ENCODE peak calls at places on chromosomes 5 and 9, in seven cellular contexts. One of them, this sample, is unnamed.

GRCh38 chr5:160423025-160423554 is 1.4 kb downstream of the PTTG1 start:
- DNase-seq in lower lobe of right lung: no peak
- DNase-seq in fibroblast of lung: no peak
- DNase-seq in HCT116: no peak
- DNase-seq in WERI-Rb-1: no peak
- DNase-seq in endodermal cell: no peak
- DNase-seq in A549: no peak
- DNase-seq in this sample: no peak

GRCh38 chr5:54725391-54726280 is 208.1 kb downstream of the SNX18 start:
- DNase-seq in lower lobe of right lung: no peak
- DNase-seq in fibroblast of lung: no peak
- DNase-seq in HCT116: no peak
- DNase-seq in WERI-Rb-1: no peak
- DNase-seq in endodermal cell: no peak
- DNase-seq in A549: no peak
- DNase-seq in this sample: no peak

GRCh38 chr5:177270653-177271052 is 32.9 kb downstream of the RAB24 start:
- DNase-seq in lower lobe of right lung: no peak
- DNase-seq in fibroblast of lung: no peak
- DNase-seq in HCT116: no peak
- DNase-seq in WERI-Rb-1: no peak
- DNase-seq in endodermal cell: no peak
- DNase-seq in A549: no peak
- DNase-seq in this sample: no peak

GRCh38 chr5:145965804-145966203 is 29.4 kb downstream of the SH3RF2 start:
- DNase-seq in lower lobe of right lung: no peak
- DNase-seq in fibroblast of lung: no peak
- DNase-seq in HCT116: no peak
- DNase-seq in WERI-Rb-1: no peak
- DNase-seq in endodermal cell: no peak
- DNase-seq in A549: no peak
- DNase-seq in this sample: no peak

GRCh38 chr9:14531424-14532269 is 161.6 kb downstream of the ZDHHC21 start:
- DNase-seq in lower lobe of right lung: no peak
- DNase-seq in fibroblast of lung: no peak
- DNase-seq in HCT116: no peak
- DNase-seq in WERI-Rb-1: no peak
- DNase-seq in endodermal cell: no peak
- DNase-seq in A549: no peak
- DNase-seq in this sample: no peak

GRCh38 chr9:82332018-82332773 is 343.6 kb downstream of the SPATA31D1 start:
- DNase-seq in lower lobe of right lung: no peak
- DNase-seq in fibroblast of lung: peak
- DNase-seq in HCT116: no peak
- DNase-seq in WERI-Rb-1: no peak
- DNase-seq in endodermal cell: no peak
- DNase-seq in A549: peak
- DNase-seq in this sample: no peak

GRCh38 chr9:38682713-38683112 is 37.2 kb downstream of the FAM240B start:
- DNase-seq in lower lobe of right lung: no peak
- DNase-seq in fibroblast of lung: peak
- DNase-seq in HCT116: peak
- DNase-seq in WERI-Rb-1: no peak
- DNase-seq in endodermal cell: peak
- DNase-seq in A549: peak
- DNase-seq in this sample: no peak

GRCh38 chr5:179195561-179196419 is 135.6 kb downstream of the ZNF354C start:
- DNase-seq in lower lobe of right lung: peak
- DNase-seq in fibroblast of lung: peak
- DNase-seq in HCT116: no peak
- DNase-seq in WERI-Rb-1: no peak
- DNase-seq in endodermal cell: no peak
- DNase-seq in A549: no peak
- DNase-seq in this sample: no peak

GRCh38 chr9:82673904-82674303 is 389.0 kb downstream of the RASEF start:
- DNase-seq in lower lobe of right lung: no peak
- DNase-seq in fibroblast of lung: no peak
- DNase-seq in HCT116: no peak
- DNase-seq in WERI-Rb-1: no peak
- DNase-seq in endodermal cell: no peak
- DNase-seq in A549: no peak
- DNase-seq in this sample: no peak

GRCh38 chr5:72604111-72604792 is 97.0 kb upstream of the ZNF366 start:
- DNase-seq in lower lobe of right lung: no peak
- DNase-seq in fibroblast of lung: peak
- DNase-seq in HCT116: no peak
- DNase-seq in WERI-Rb-1: no peak
- DNase-seq in endodermal cell: no peak
- DNase-seq in A549: no peak
- DNase-seq in this sample: no peak

GRCh38 chr5:178205010-178205748 is 846 bp downstream of the HNRNPAB start:
- DNase-seq in lower lobe of right lung: peak
- DNase-seq in fibroblast of lung: peak
- DNase-seq in HCT116: no peak
- DNase-seq in WERI-Rb-1: peak
- DNase-seq in endodermal cell: peak
- DNase-seq in A549: peak
- DNase-seq in this sample: peak

GRCh38 chr9:124078641-124079040 is 67.1 kb downstream of the LHX2 start:
- DNase-seq in lower lobe of right lung: no peak
- DNase-seq in fibroblast of lung: peak
- DNase-seq in HCT116: no peak
- DNase-seq in WERI-Rb-1: no peak
- DNase-seq in endodermal cell: no peak
- DNase-seq in A549: peak
- DNase-seq in this sample: no peak

GRCh38 chr9:105877719-105878118 is 183.4 kb downstream of the TMEM38B start:
- DNase-seq in lower lobe of right lung: no peak
- DNase-seq in fibroblast of lung: no peak
- DNase-seq in HCT116: no peak
- DNase-seq in WERI-Rb-1: no peak
- DNase-seq in endodermal cell: peak
- DNase-seq in A549: no peak
- DNase-seq in this sample: no peak

GRCh38 chr9:20863910-20864309 is 167.5 kb downstream of the HACD4 start:
- DNase-seq in lower lobe of right lung: no peak
- DNase-seq in fibroblast of lung: no peak
- DNase-seq in HCT116: no peak
- DNase-seq in WERI-Rb-1: no peak
- DNase-seq in endodermal cell: no peak
- DNase-seq in A549: no peak
- DNase-seq in this sample: no peak

GRCh38 chr9:120326076-120326693 is 253.8 kb downstream of the CDK5RAP2 start:
- DNase-seq in lower lobe of right lung: no peak
- DNase-seq in fibroblast of lung: no peak
- DNase-seq in HCT116: no peak
- DNase-seq in WERI-Rb-1: no peak
- DNase-seq in endodermal cell: no peak
- DNase-seq in A549: no peak
- DNase-seq in this sample: no peak

GRCh38 chr5:153372433-153373167 is 117.9 kb upstream of the GRIA1 start:
- DNase-seq in lower lobe of right lung: no peak
- DNase-seq in fibroblast of lung: no peak
- DNase-seq in HCT116: no peak
- DNase-seq in WERI-Rb-1: no peak
- DNase-seq in endodermal cell: no peak
- DNase-seq in A549: no peak
- DNase-seq in this sample: no peak

GRCh38 chr5:55102345-55102744 is at the start of gene GZMA:
- DNase-seq in lower lobe of right lung: no peak
- DNase-seq in fibroblast of lung: no peak
- DNase-seq in HCT116: no peak
- DNase-seq in WERI-Rb-1: no peak
- DNase-seq in endodermal cell: no peak
- DNase-seq in A549: no peak
- DNase-seq in this sample: no peak

GRCh38 chr5:34452170-34452828 is 203.8 kb upstream of the RAI14 start:
- DNase-seq in lower lobe of right lung: no peak
- DNase-seq in fibroblast of lung: peak
- DNase-seq in HCT116: peak
- DNase-seq in WERI-Rb-1: no peak
- DNase-seq in endodermal cell: peak
- DNase-seq in A549: no peak
- DNase-seq in this sample: no peak

GRCh38 chr9:127883959-127884358 is 6.5 kb upstream of the AK1 start:
- DNase-seq in lower lobe of right lung: no peak
- DNase-seq in fibroblast of lung: no peak
- DNase-seq in HCT116: no peak
- DNase-seq in WERI-Rb-1: no peak
- DNase-seq in endodermal cell: no peak
- DNase-seq in A549: no peak
- DNase-seq in this sample: no peak

GRCh38 chr5:147168578-147169327 is 66.1 kb upstream of the STK32A start:
- DNase-seq in lower lobe of right lung: no peak
- DNase-seq in fibroblast of lung: peak
- DNase-seq in HCT116: no peak
- DNase-seq in WERI-Rb-1: no peak
- DNase-seq in endodermal cell: peak
- DNase-seq in A549: no peak
- DNase-seq in this sample: no peak

GRCh38 chr5:8993031-8993430 is 552.8 kb downstream of the SEMA5A start:
- DNase-seq in lower lobe of right lung: no peak
- DNase-seq in fibroblast of lung: peak
- DNase-seq in HCT116: no peak
- DNase-seq in WERI-Rb-1: no peak
- DNase-seq in endodermal cell: no peak
- DNase-seq in A549: no peak
- DNase-seq in this sample: no peak

GRCh38 chr9:137975936-137976565 is 98.5 kb downstream of the CACNA1B start:
- DNase-seq in lower lobe of right lung: peak
- DNase-seq in fibroblast of lung: no peak
- DNase-seq in HCT116: no peak
- DNase-seq in WERI-Rb-1: no peak
- DNase-seq in endodermal cell: no peak
- DNase-seq in A549: no peak
- DNase-seq in this sample: no peak

GRCh38 chr5:108728566-108729305 is 19.0 kb upstream of the FER start:
- DNase-seq in lower lobe of right lung: no peak
- DNase-seq in fibroblast of lung: peak
- DNase-seq in HCT116: no peak
- DNase-seq in WERI-Rb-1: no peak
- DNase-seq in endodermal cell: no peak
- DNase-seq in A549: no peak
- DNase-seq in this sample: peak

GRCh38 chr5:62671479-62671878 is 92.9 kb downstream of the LRRC70 start:
- DNase-seq in lower lobe of right lung: no peak
- DNase-seq in fibroblast of lung: no peak
- DNase-seq in HCT116: no peak
- DNase-seq in WERI-Rb-1: no peak
- DNase-seq in endodermal cell: no peak
- DNase-seq in A549: no peak
- DNase-seq in this sample: no peak
- TF ChIP-seq CTCF in lower lobe of right lung: no peak
- TF ChIP-seq CTCF in fibroblast of lung: no peak
- TF ChIP-seq CTCF in HCT116: no peak
- TF ChIP-seq CTCF in WERI-Rb-1: no peak
- TF ChIP-seq CTCF in endodermal cell: no peak
- TF ChIP-seq CTCF in A549: no peak
- TF ChIP-seq CTCF in this sample: no peak

DNA sequence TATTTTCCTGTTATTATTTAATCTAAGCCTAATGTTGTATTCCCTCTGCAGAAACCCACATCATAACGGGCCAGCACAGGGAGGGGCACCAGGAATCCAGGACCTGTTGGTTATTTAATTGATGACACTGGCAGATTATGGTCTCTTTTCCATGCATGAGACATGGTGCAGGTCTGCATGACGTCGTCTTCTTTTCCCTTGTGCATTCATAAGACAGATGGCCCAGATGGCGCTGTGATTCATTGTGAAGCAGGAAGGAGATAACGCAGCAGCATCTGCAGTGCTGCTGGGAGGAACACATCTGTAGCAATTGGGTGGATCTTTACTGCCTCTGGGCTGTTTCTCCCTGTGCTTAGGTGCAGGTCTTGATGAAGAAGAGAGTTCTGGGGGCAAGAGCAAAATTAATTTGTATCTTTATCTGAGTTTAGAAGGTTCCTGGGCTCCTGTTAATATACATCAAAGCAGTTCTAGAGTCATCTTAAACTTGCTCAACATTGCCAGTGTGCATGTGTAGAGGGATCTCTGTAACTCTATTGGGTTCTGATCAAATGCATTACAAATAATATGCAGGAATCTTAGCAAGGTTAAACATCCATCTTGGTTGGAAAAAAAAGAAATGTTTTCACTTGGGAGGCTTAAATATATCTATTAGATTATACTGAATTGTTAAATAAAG is 176.1 kb downstream of the PCSK1 start:
- DNase-seq in lower lobe of right lung: no peak
- DNase-seq in fibroblast of lung: peak
- DNase-seq in HCT116: peak
- DNase-seq in WERI-Rb-1: peak
- DNase-seq in endodermal cell: no peak
- DNase-seq in A549: peak
- DNase-seq in this sample: no peak
- TF ChIP-seq CTCF in lower lobe of right lung: no peak
- TF ChIP-seq CTCF in fibroblast of lung: no peak
- TF ChIP-seq CTCF in HCT116: peak
- TF ChIP-seq CTCF in WERI-Rb-1: peak
- TF ChIP-seq CTCF in endodermal cell: no peak
- TF ChIP-seq CTCF in A549: peak
- TF ChIP-seq CTCF in this sample: no peak

GRCh38 chr5:52947208-52947607 is 41.9 kb upstream of the ITGA2 start:
- DNase-seq in lower lobe of right lung: no peak
- DNase-seq in fibroblast of lung: no peak
- DNase-seq in HCT116: no peak
- DNase-seq in WERI-Rb-1: no peak
- DNase-seq in endodermal cell: no peak
- DNase-seq in A549: no peak
- DNase-seq in this sample: no peak

GRCh38 chr5:52950686-52951085 is 38.5 kb upstream of the ITGA2 start:
- DNase-seq in lower lobe of right lung: no peak
- DNase-seq in fibroblast of lung: no peak
- DNase-seq in HCT116: no peak
- DNase-seq in WERI-Rb-1: no peak
- DNase-seq in endodermal cell: no peak
- DNase-seq in A549: no peak
- DNase-seq in this sample: no peak

GRCh38 chr5:52945040-52945439 is 44.1 kb upstream of the ITGA2 start:
- DNase-seq in lower lobe of right lung: no peak
- DNase-seq in fibroblast of lung: no peak
- DNase-seq in HCT116: no peak
- DNase-seq in WERI-Rb-1: no peak
- DNase-seq in endodermal cell: no peak
- DNase-seq in A549: no peak
- DNase-seq in this sample: no peak

GRCh38 chr5:52947851-52948250 is 41.3 kb upstream of the ITGA2 start:
- DNase-seq in lower lobe of right lung: no peak
- DNase-seq in fibroblast of lung: no peak
- DNase-seq in HCT116: no peak
- DNase-seq in WERI-Rb-1: no peak
- DNase-seq in endodermal cell: no peak
- DNase-seq in A549: no peak
- DNase-seq in this sample: no peak

GRCh38 chr5:52948418-52949076 is 40.6 kb upstream of the ITGA2 start:
- DNase-seq in lower lobe of right lung: no peak
- DNase-seq in fibroblast of lung: peak
- DNase-seq in HCT116: peak
- DNase-seq in WERI-Rb-1: peak
- DNase-seq in endodermal cell: peak
- DNase-seq in A549: peak
- DNase-seq in this sample: peak
- TF ChIP-seq CTCF in lower lobe of right lung: peak
- TF ChIP-seq CTCF in fibroblast of lung: peak
- TF ChIP-seq CTCF in HCT116: peak
- TF ChIP-seq CTCF in WERI-Rb-1: peak
- TF ChIP-seq CTCF in endodermal cell: peak
- TF ChIP-seq CTCF in A549: peak
- TF ChIP-seq CTCF in this sample: peak

GRCh38 chr9:136400038-136400834 is at the start of gene SNAPC4:
- DNase-seq in lower lobe of right lung: peak
- DNase-seq in fibroblast of lung: peak
- DNase-seq in HCT116: peak
- DNase-seq in WERI-Rb-1: peak
- DNase-seq in endodermal cell: peak
- DNase-seq in A549: peak
- DNase-seq in this sample: peak
- TF ChIP-seq CTCF in lower lobe of right lung: peak
- TF ChIP-seq CTCF in fibroblast of lung: peak
- TF ChIP-seq CTCF in HCT116: peak
- TF ChIP-seq CTCF in WERI-Rb-1: peak
- TF ChIP-seq CTCF in endodermal cell: peak
- TF ChIP-seq CTCF in A549: peak
- TF ChIP-seq CTCF in this sample: peak

This sample was measured in endothelial cell.